ENCODE peak calls at places on chromosomes 6 and 20, in four cellular contexts. B, L, H and T are unnamed samples.

GRCh38 chr6:9576521-9576920 is 838.4 kb downstream of the TFAP2A start:
- DNase-seq in B (no peak), H (peak), L (no peak), T (no peak)

GRCh38 chr6:149508485-149508884 is 23.7 kb upstream of the ZC3H12D start:
- DNase-seq in L (no peak), H (no peak), B (no peak), T (no peak)

GRCh38 chr20:60402209-60403058 is 444.2 kb downstream of the CDH26 start:
- DNase-seq in B (no peak), L (no peak), H (no peak), T (no peak)

GRCh38 chr20:64247970-64248841 is 7.3 kb upstream of the PCMTD2 start:
- DNase-seq in B (no peak), L (no peak), H (no peak), T (no peak)

GRCh38 chr6:135722679-135723078 is 128.8 kb upstream of the PDE7B start:
- DNase-seq in H (peak), B (peak), L (no peak), T (peak)

GRCh38 chr6:46098678-46099077 is 31.1 kb upstream of the ENPP4 start:
- DNase-seq in B (peak), L (peak), H (no peak), T (no peak)

GRCh38 chr6:96542702-96543101 is 20.2 kb upstream of the FHL5 start:
- DNase-seq in L (no peak), H (peak), B (no peak), T (peak)

GRCh38 chr6:168373389-168373788 is 53.8 kb upstream of the DACT2 start:
- DNase-seq in L (no peak), H (no peak), B (no peak), T (no peak)

GRCh38 chr6:79234150-79235022 is at the start of gene HMGN3:
- DNase-seq in H (peak), L (peak), B (peak), T (peak)
- TF ChIP-seq CTCF in H (no peak), L (peak), B (no peak), T (peak)

DNA sequence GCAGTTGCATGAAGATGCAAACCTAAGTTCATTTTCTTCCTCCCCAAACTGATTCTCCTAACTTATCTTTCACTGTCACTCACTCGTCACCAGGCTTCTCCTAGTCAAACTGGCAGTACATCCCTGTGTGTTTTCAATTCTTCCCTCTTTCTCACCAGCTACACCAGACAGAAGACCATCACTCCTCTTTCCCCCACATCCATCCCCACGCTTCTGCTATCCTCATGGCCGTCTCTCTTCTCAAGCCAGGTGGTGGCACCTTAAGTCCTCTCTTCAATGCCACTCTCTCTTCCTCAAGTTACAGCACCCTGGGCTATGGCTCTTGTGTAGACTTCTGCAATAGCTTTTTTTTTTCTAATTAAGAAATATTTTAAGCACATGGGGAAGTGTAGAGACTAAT is 14.4 kb upstream of the TREM2 start:
- DNase-seq in B (no peak), L (no peak), H (no peak), T (no peak)
- TF ChIP-seq CTCF in B (no peak), L (no peak), H (no peak), T (no peak)

GRCh38 chr6:100099189-100100074 is 105.4 kb upstream of the MCHR2 start:
- DNase-seq in L (no peak), H (peak), B (no peak), T (peak)
- TF ChIP-seq CTCF in L (peak), H (peak), B (peak), T (peak)

DNA sequence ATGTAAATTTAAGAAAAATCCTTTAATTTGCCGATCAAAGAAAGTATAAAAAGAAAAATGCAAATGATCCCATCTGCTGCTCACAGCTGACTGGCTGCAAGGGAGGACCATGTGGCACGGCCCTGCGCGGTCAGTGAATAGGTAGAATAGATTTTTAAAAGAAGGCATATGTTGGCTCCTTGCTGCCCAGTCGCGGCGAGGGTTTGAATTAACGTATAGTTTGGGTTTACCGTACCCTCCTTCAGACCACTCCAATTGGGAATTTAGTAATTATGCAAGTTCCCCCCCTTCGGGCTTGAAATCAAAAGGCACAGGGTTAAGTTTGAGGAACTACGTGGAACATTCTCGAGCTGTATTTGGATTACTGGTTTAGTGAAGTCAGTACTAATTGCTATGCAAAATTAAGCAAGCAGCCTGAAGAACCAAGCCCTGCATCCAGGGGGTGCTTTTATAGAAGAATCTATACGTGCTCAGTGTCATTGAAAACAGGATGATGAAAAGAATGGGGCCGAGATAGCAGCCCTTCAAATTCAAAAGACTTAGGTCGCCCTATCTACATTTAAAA is 1.1 kb upstream of the BEND3 start:
- DNase-seq in B (peak), H (peak), L (peak), T (no peak)
- TF ChIP-seq CTCF in B (no peak), H (peak), L (no peak), T (peak)